ENCODE peak calls at places on chromosomes 5 and 9, in eight cellular contexts. K, R, H, C, L, W, D and U are unnamed samples.

GRCh38 chr9:129968690-129969485 is 74.1 kb downstream of the FNBP1 start:
- DNase-seq in K (no peak), R (no peak), H (no peak), C (no peak), L (no peak), W (no peak), D (peak; percentile 62), U (no peak)

GRCh38 chr5:147690595-147690994 is 91.9 kb downstream of the JAKMIP2 start:
- DNase-seq in K (no peak), R (no peak), H (peak; percentile 47), C (no peak), L (no peak), W (no peak), D (peak; percentile 29), U (no peak)

GRCh38 chr9:128438343-128439109 is 17.3 kb upstream of the ODF2 start:
- DNase-seq in K (peak; percentile 93), R (peak; percentile 93), H (peak; percentile 89), C (peak; percentile 66), L (peak; percentile 61), W (peak; percentile 83), D (peak; percentile 90), U (peak; percentile 83)

GRCh38 chr5:59390074-59390659 is 503.4 kb downstream of the PDE4D start:
- DNase-seq in K (no peak), R (peak; percentile 42), H (peak; percentile 44), C (no peak), L (peak; percentile 29), W (no peak), D (no peak), U (peak; percentile 16)

GRCh38 chr9:74742792-74743389 is 144.8 kb downstream of the TRPM6 start:
- DNase-seq in K (peak; percentile 43), R (peak; percentile 23), H (peak; percentile 74), C (no peak), L (no peak), W (peak; percentile 15), D (peak; percentile 26), U (no peak)

GRCh38 chr5:40409600-40409999 is 270.1 kb upstream of the PTGER4 start:
- DNase-seq in K (no peak), R (no peak), H (no peak), C (peak; percentile 61), L (no peak), W (no peak), D (no peak), U (no peak)

GRCh38 chr9:132637351-132637750 is 32.4 kb downstream of the DDX31 start:
- DNase-seq in K (peak; percentile 20), R (no peak), H (peak; percentile 50), C (no peak), L (peak; percentile 62), W (no peak), D (no peak), U (no peak)

GRCh38 chr5:179805529-179806249 is 977 bp downstream of the MGAT4B start:
- DNase-seq in K (peak; percentile 66), R (peak; percentile 41), H (peak; percentile 36), C (no peak), L (no peak), W (peak; percentile 41), D (peak; percentile 57), U (peak; percentile 29)

GRCh38 chr9:134730011-134730760 is 88.6 kb downstream of the COL5A1 start:
- DNase-seq in K (no peak), R (no peak), H (no peak), C (no peak), L (no peak), W (no peak), D (no peak), U (peak; percentile 65)

GRCh38 chr9:437066-438015 is 222.7 kb downstream of the DOCK8 start:
- DNase-seq in K (no peak), R (no peak), H (no peak), C (no peak), L (no peak), W (no peak), D (no peak), U (peak; percentile 30)

GRCh38 chr5:56607074-56607473 is 208.3 kb upstream of the MAP3K1 start:
- DNase-seq in K (no peak), R (no peak), H (no peak), C (no peak), L (no peak), W (no peak), D (no peak), U (no peak)

GRCh38 chr5:179242676-179243075 is 102.6 kb downstream of the ADAMTS2 start:
- DNase-seq in K (peak; percentile 13), R (no peak), H (peak; percentile 36), C (no peak), L (no peak), W (no peak), D (no peak), U (peak; percentile 5)

GRCh38 chr9:4774209-4774608 is 18.5 kb upstream of the RCL1 start:
- DNase-seq in K (no peak), R (no peak), H (no peak), C (no peak), L (no peak), W (no peak), D (no peak), U (no peak)

GRCh38 chr5:36569456-36569855 is 37.0 kb upstream of the SLC1A3 start:
- DNase-seq in K (no peak), R (no peak), H (no peak), C (no peak), L (no peak), W (no peak), D (no peak), U (no peak)

GRCh38 chr9:98453589-98454311 is 198.3 kb upstream of the TBC1D2 start:
- DNase-seq in K (no peak), R (no peak), H (no peak), C (no peak), L (no peak), W (no peak), D (peak; percentile 44), U (no peak)

GRCh38 chr9:32525506-32525905 is 490 bp downstream of the RIGI start:
- DNase-seq in K (no peak), R (no peak), H (no peak), C (no peak), L (no peak), W (no peak), D (no peak), U (no peak)

GRCh38 chr5:124403281-124403680 is 343.2 kb downstream of the ZNF608 start:
- DNase-seq in K (no peak), R (no peak), H (no peak), C (no peak), L (no peak), W (no peak), D (no peak), U (no peak)

GRCh38 chr9:133149130-133150015 is 14.3 kb downstream of the GBGT1 start:
- DNase-seq in K (peak; percentile 81), R (peak; percentile 74), H (peak; percentile 90), C (peak; percentile 63), L (peak; percentile 39), W (peak; percentile 96), D (peak; percentile 98), U (peak; percentile 90)

GRCh38 chr5:128695791-128696520 is 157.9 kb upstream of the FBN2 start:
- DNase-seq in K (no peak), R (no peak), H (no peak), C (no peak), L (no peak), W (no peak), D (peak; percentile 9), U (no peak)

GRCh38 chr9:97851450-97851883 is 1.6 kb upstream of the FOXE1 start:
- DNase-seq in K (no peak), R (no peak), H (peak; percentile 23), C (no peak), L (no peak), W (no peak), D (no peak), U (no peak)

GRCh38 chr9:7936201-7936600 is 136.6 kb upstream of the DMAC1 start:
- DNase-seq in K (no peak), R (no peak), H (no peak), C (no peak), L (no peak), W (no peak), D (no peak), U (no peak)

GRCh38 chr5:120682851-120683250 is 218.8 kb downstream of the PRR16 start:
- DNase-seq in K (no peak), R (no peak), H (no peak), C (no peak), L (no peak), W (no peak), D (no peak), U (no peak)

GRCh38 chr9:91037511-91038482 is 236.2 kb downstream of the SYK start:
- DNase-seq in K (no peak), R (no peak), H (no peak), C (no peak), L (no peak), W (peak; percentile 71), D (peak; percentile 69), U (peak; percentile 90)

GRCh38 chr5:132268698-132269551 is 11.4 kb downstream of the PDLIM4 start:
- DNase-seq in K (peak; percentile 69), R (no peak), H (peak; percentile 49), C (no peak), L (no peak), W (no peak), D (no peak), U (no peak)

GRCh38 chr9:129225815-129226214 is 47.8 kb upstream of the IER5L start:
- DNase-seq in K (no peak), R (no peak), H (no peak), C (peak; percentile 47), L (no peak), W (peak; percentile 85), D (peak; percentile 78), U (peak; percentile 81)

GRCh38 chr9:115524467-115525059 is 406.6 kb upstream of the TNC start:
- DNase-seq in K (no peak), R (peak; percentile 38), H (peak; percentile 77), C (no peak), L (peak; percentile 12), W (peak; percentile 30), D (peak; percentile 71), U (peak; percentile 20)